ENCODE peak calls at places on chromosomes 1 and 21, in six cellular contexts. S is SHP77, H is A172, D is skeletal muscle cell, M is MV-4-11, Z is ELR. F is an unnamed sample.

GRCh38 chr1:54407201-54407956 is 1.2 kb upstream of the SSBP3 start:
- DNase-seq in S (peak), H (peak), D (peak), M (peak), Z (peak), F (peak)

GRCh38 chr21:46667735-46668380 is 32.4 kb downstream of the PRMT2 start:
- DNase-seq in S (peak), H (peak), D (no peak), M (no peak), Z (peak), F (peak)

GRCh38 chr1:41917835-41918449 is 780 bp downstream of the HIVEP3 start:
- DNase-seq in S (peak), H (no peak), D (no peak), M (no peak), Z (peak), F (no peak)

GRCh38 chr1:201850053-201850397 is 21.1 kb downstream of the IPO9 start:
- DNase-seq in S (no peak), H (peak), D (peak), M (no peak), Z (peak), F (no peak)

GRCh38 chr21:37082856-37083611 is 10.0 kb downstream of the TTC3 start:
- DNase-seq in S (no peak), H (no peak), D (no peak), M (no peak), Z (no peak), F (no peak)

GRCh38 chr1:50976890-50977574 is 7.0 kb downstream of the CDKN2C start:
- DNase-seq in S (peak), H (peak), D (no peak), M (no peak), Z (peak), F (peak)

GRCh38 chr1:89087241-89087640 is 22.2 kb upstream of the GBP1 start:
- DNase-seq in S (no peak), H (no peak), D (no peak), M (no peak), Z (no peak), F (no peak)

GRCh38 chr1:94025383-94026340 is 95.3 kb downstream of the ABCA4 start:
- DNase-seq in S (peak), H (peak), D (no peak), M (no peak), Z (peak), F (peak)

GRCh38 chr1:204149107-204149506 is 2.7 kb downstream of the ETNK2 start:
- DNase-seq in S (no peak), H (no peak), D (no peak), M (no peak), Z (no peak), F (no peak)

GRCh38 chr1:26387447-26387846 is 14.9 kb upstream of the ZNF683 start:
- DNase-seq in S (no peak), H (peak), D (no peak), M (peak), Z (peak), F (peak)

GRCh38 chr1:17204546-17205440 is at the start of gene PADI1:
- DNase-seq in S (no peak), H (no peak), D (no peak), M (no peak), Z (no peak), F (no peak)

GRCh38 chr1:101520302-101520701 is 283.5 kb downstream of the S1PR1 start:
- DNase-seq in S (peak), H (peak), D (no peak), M (peak), Z (peak), F (peak)

GRCh38 chr1:109975718-109976117 is 8.8 kb upstream of the AHCYL1 start:
- DNase-seq in S (no peak), H (peak), D (peak), M (peak), Z (peak), F (peak)

F was measured in RKO.